ENCODE peak calls at places on chromosomes 4 and X, in six cellular contexts. X, Q, L, D, T and V are unnamed samples.
A peak's percentile ranks its signal among the peaks of the same experiment; 100 is the strongest.

GRCh38 chrX:39907964-39908616 is 189.7 kb downstream of the BCOR start:
- DNase-seq in X (no peak), T (no peak), D (peak; percentile 90), Q (peak; percentile 84), L (peak; percentile 88), V (peak; percentile 60)

GRCh38 chrX:74160358-74160757 is 143.6 kb upstream of the ZCCHC13 start:
- DNase-seq in Q (no peak), D (no peak), L (no peak), T (no peak), X (no peak), V (no peak)

GRCh38 chrX:118807151-118808017 is 16.2 kb upstream of the ZCCHC12 start:
- DNase-seq in X (peak; percentile 16), L (peak; percentile 48), T (peak; percentile 68), Q (peak; percentile 69), D (peak; percentile 6), V (peak; percentile 51)

GRCh38 chr4:160316036-160316435 is 1213.2 kb downstream of the RAPGEF2 start:
- DNase-seq in L (no peak), X (no peak), T (no peak), Q (no peak), D (no peak), V (no peak)

GRCh38 chrX:31499120-31499519 is 427.3 kb upstream of the FTHL17 start:
- DNase-seq in D (peak; percentile 62), L (no peak), Q (no peak), T (no peak), X (no peak), V (no peak)

GRCh38 chrX:140664939-140665338 is 44.6 kb upstream of the LINC00632 start:
- DNase-seq in Q (no peak), X (no peak), L (peak; percentile 13), T (no peak), D (no peak), V (peak; percentile 1)

GRCh38 chr4:86977621-86978184 is 42.9 kb downstream of the AFF1 start:
- DNase-seq in Q (no peak), L (peak; percentile 72), D (peak; percentile 86), X (no peak), T (peak; percentile 81), V (no peak)

GRCh38 chr4:20554134-20554533 is 146.1 kb upstream of the PACRGL start:
- DNase-seq in Q (no peak), T (no peak), D (no peak), X (no peak), L (no peak), V (no peak)

GRCh38 chrX:42973321-42973720 is 195.4 kb upstream of the PPP1R2C start:
- DNase-seq in L (no peak), D (no peak), Q (no peak), X (no peak), T (no peak), V (no peak)

GRCh38 chr4:142077048-142077447 is 440.7 kb downstream of the IL15 start:
- DNase-seq in X (no peak), D (no peak), Q (no peak), T (no peak), L (no peak), V (no peak)

GRCh38 chr4:111562811-111563210 is 582.4 kb upstream of the FAM241A start:
- DNase-seq in Q (no peak), L (no peak), T (no peak), X (no peak), D (no peak), V (no peak)

GRCh38 chr4:145936142-145937020 is 2.2 kb downstream of the ZNF827 start:
- DNase-seq in Q (peak; percentile 81), T (peak; percentile 82), X (peak; percentile 58), L (peak; percentile 90), D (peak; percentile 65), V (no peak)

GRCh38 chr4:190020790-190021717 is 6.0 kb downstream of the FRG2 start:
- DNase-seq in T (no peak), L (peak; percentile 61), X (no peak), D (no peak), Q (peak; percentile 48), V (no peak)

GRCh38 chr4:55920571-55920970 is 28.2 kb upstream of the CEP135 start:
- DNase-seq in X (no peak), D (no peak), T (no peak), Q (no peak), L (no peak), V (no peak)

GRCh38 chr4:25057299-25057698 is 26.6 kb upstream of the LGI2 start:
- DNase-seq in D (no peak), Q (no peak), X (no peak), L (no peak), T (no peak), V (no peak)

GRCh38 chrX:97968376-97969104 is 1084.8 kb downstream of the RPA4 start:
- DNase-seq in D (no peak), L (no peak), X (no peak), T (no peak), Q (no peak), V (no peak)

GRCh38 chrX:155761185-155761584 is 120.0 kb upstream of the VAMP7 start:
- DNase-seq in X (no peak), Q (no peak), D (no peak), T (no peak), L (no peak), V (no peak)

GRCh38 chrX:155755706-155756337 is 125.3 kb upstream of the VAMP7 start:
- DNase-seq in Q (no peak), D (no peak), L (no peak), X (no peak), T (no peak), V (no peak)

GRCh38 chrX:155757366-155757765 is 123.8 kb upstream of the VAMP7 start:
- DNase-seq in D (no peak), L (no peak), Q (no peak), X (no peak), T (no peak), V (no peak)
- TF ChIP-seq CTCF in D (no peak), L (no peak), Q (no peak), X (no peak), T (no peak), V (no peak)

GRCh38 chr4:70976251-70976650 is 17.2 kb upstream of the DCK start:
- DNase-seq in L (no peak), D (no peak), T (no peak), Q (no peak), X (no peak), V (no peak)
- H3K27ac ChIP-seq in L (no peak overlapping the region), D (no peak overlapping the region), T (no peak overlapping the region), Q (no peak overlapping the region), X (no peak overlapping the region), V (no peak overlapping the region)

DNA sequence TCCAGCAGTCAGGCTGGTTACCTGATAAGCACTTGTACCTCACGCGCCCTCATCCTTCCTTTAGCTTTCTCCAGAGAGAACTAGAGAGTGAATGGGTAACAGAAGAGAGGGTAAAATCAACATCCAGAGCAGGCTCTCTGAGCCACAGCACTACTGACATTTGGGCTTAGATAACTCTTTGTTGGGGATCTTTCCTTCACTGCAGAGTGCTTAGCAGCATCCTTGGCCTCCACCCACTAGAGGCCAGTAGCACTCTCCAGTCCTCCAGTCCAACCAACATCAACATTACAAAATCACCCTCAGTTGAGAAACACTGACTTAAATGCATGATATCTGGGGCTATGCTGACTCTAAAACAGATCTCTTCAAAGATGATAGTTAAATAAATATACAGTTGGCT is 220.7 kb downstream of the TACR3 start:
- DNase-seq in X (no peak), Q (no peak), T (no peak), L (no peak), D (no peak), V (no peak)
- TF ChIP-seq CTCF in X (no peak), Q (no peak), T (no peak), L (peak; percentile 18), D (peak; percentile 32), V (no peak)

GRCh38 chr4:120052840-120053239 is 13.8 kb downstream of the MAD2L1 start:
- DNase-seq in T (peak; percentile 49), Q (peak; percentile 74), L (peak; percentile 71), D (peak; percentile 96), X (no peak), V (peak; percentile 25)
- H3K27ac ChIP-seq in T (no peak overlapping the region), Q (peak overlapping the region; percentile 17), L (no peak overlapping the region), D (no peak overlapping the region), X (no peak overlapping the region), V (no peak overlapping the region)

GRCh38 chr4:69823481-69824186 is 36.3 kb downstream of the SULT1E1 start:
- DNase-seq in L (peak; percentile 83), D (peak; percentile 60), Q (no peak), X (peak; percentile 49), T (peak; percentile 81), V (peak; percentile 72)
- TF ChIP-seq CTCF in L (peak; percentile 76), D (peak; percentile 83), Q (no peak), X (peak; percentile 69), T (peak; percentile 27), V (peak; percentile 67)

GRCh38 chr4:185183622-185184281 is 20.0 kb downstream of the CFAP97 start:
- DNase-seq in T (peak; percentile 95), L (peak; percentile 95), Q (peak; percentile 68), D (peak; percentile 88), X (peak; percentile 58), V (peak; percentile 60)
- H3K27ac ChIP-seq in T (no peak overlapping the region), L (no peak overlapping the region), Q (no peak overlapping the region), D (no peak overlapping the region), X (no peak overlapping the region), V (no peak overlapping the region)

DNA sequence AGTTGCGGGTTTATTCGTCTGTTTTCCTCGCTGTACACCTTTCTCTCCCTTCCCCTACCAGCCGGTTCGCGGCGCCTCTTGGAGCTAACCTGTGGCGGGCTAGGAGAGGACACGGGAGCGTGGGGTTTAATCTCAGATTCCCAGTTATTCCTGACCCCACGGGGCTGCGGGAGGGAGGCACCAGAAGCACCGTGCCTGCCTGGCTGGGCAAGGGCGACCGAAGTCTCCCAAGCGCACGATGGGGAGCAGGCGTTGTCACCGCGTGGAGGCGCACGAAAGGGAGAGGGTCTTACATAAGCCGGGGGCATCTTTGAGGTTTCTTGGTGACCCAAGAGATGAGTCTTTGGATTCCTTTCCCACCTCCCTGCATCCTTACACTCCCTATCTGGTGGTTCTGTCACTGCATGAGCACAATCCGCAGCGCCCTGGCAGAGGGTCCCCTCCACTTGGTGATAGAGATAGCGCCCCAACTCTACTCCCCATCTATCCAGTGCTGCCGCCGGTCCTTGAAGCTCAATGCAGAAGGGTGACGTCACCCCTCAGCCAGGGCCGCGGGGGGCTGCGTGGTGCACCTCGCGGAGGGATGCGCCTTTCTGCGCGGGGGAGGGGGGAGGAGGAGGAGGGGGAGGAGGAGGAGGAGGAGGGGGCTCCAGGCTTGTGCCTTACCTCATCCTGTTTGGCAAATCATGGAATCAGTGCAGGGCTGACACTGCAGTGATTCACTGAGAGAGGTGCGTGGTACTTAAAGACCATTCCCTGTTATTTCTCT is 793 bp downstream of the TSPAN7 start:
- DNase-seq in D (no peak), T (peak; percentile 48), X (peak; percentile 2), L (peak; percentile 37), Q (peak; percentile 62), V (no peak)
- TF ChIP-seq CTCF in D (no peak), T (no peak), X (no peak), L (no peak), Q (no peak), V (no peak)

DNA sequence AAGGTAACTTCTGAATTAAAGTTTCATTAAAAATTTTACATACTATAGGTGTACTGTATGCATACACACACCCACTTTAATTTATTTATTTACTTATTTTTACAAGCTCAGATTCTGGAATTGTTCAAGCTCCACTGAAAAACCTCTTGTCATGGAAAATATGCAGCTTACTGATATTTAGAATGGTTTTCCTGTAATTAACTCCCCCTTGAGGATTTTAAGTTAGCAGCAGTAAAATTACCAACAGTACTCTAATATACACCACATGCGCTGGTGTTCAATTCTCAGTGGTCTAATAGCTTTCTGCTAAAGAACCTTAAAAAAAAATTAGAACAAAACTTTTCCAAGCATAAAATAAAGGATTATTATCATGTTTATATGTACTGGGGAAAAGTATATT is 12.0 kb downstream of the MAB21L2 start:
- DNase-seq in D (no peak), L (no peak), X (no peak), Q (no peak), T (no peak), V (no peak)
- H3K27ac ChIP-seq in D (no peak overlapping the region), L (no peak overlapping the region), X (no peak overlapping the region), Q (no peak overlapping the region), T (no peak overlapping the region), V (no peak overlapping the region)